ENCODE peak calls at places on chromosomes 6 and 20, in five cellular contexts. P, W, D, H and E are unnamed samples.

GRCh38 chr20:38255389-38255788 is 5.1 kb downstream of the KIAA1755 start:
- DNase-seq in H (peak; percentile 59), W (no peak), D (no peak), P (no peak), E (no peak)

GRCh38 chr20:5480824-5481600 is 164.3 kb upstream of the PROKR2 start:
- DNase-seq in P (no peak), D (no peak), H (no peak), W (no peak), E (no peak)

GRCh38 chr20:49276201-49276894 is 1.5 kb downstream of the ZNFX1 start:
- DNase-seq in H (peak; percentile 74), P (peak; percentile 84), D (no peak), W (no peak), E (no peak)

GRCh38 chr6:100116409-100117194 is 122.6 kb upstream of the MCHR2 start:
- DNase-seq in W (peak; percentile 61), H (peak; percentile 76), P (peak; percentile 73), D (peak; percentile 38), E (peak; percentile 62)

GRCh38 chr20:14845199-14846160 is 508.1 kb upstream of the FLRT3 start:
- DNase-seq in W (no peak), D (no peak), H (no peak), P (no peak), E (no peak)

GRCh38 chr6:113954653-113955052 is 16.3 kb downstream of the HDAC2 start:
- DNase-seq in W (no peak), H (peak; percentile 25), P (no peak), D (no peak), E (no peak)

GRCh38 chr6:156957931-156958547 is 180.9 kb downstream of the ARID1B start:
- DNase-seq in P (no peak), D (no peak), W (no peak), H (peak; percentile 35), E (no peak)

GRCh38 chr6:3568396-3569082 is 111.7 kb upstream of the SLC22A23 start:
- DNase-seq in D (no peak), W (no peak), H (peak; percentile 4), P (no peak), E (no peak)

GRCh38 chr20:24379116-24379927 is 90.1 kb upstream of the SYNDIG1 start:
- DNase-seq in W (peak; percentile 19), D (no peak), H (peak; percentile 33), P (no peak), E (no peak)

GRCh38 chr6:82818727-82819126 is 246.9 kb downstream of the UBE3D start:
- DNase-seq in D (no peak), P (no peak), H (peak; percentile 70), W (no peak), E (no peak)

GRCh38 chr6:107030151-107030550 is 2.2 kb downstream of the MTRES1 start:
- DNase-seq in W (no peak), P (no peak), H (peak; percentile 34), D (no peak), E (no peak)

GRCh38 chr6:40894962-40895799 is 143.8 kb downstream of the UNC5CL start:
- DNase-seq in W (peak; percentile 87), H (peak; percentile 54), D (peak; percentile 46), P (peak; percentile 75), E (peak; percentile 39)

GRCh38 chr6:124040655-124041054 is 237.0 kb downstream of the NKAIN2 start:
- DNase-seq in D (no peak), P (no peak), W (no peak), H (no peak), E (no peak)

GRCh38 chr6:11722224-11722623 is 56.4 kb downstream of the ADTRP start:
- DNase-seq in W (no peak), P (no peak), D (no peak), H (no peak), E (no peak)
- H2AFZ ChIP-seq in W (no peak overlapping the region), P (no peak overlapping the region), D (no peak overlapping the region), H (no peak overlapping the region), E (no peak overlapping the region)

GRCh38 chr20:53915459-53916172 is 154.8 kb downstream of the BCAS1 start:
- DNase-seq in P (peak; percentile 94), H (peak; percentile 86), D (peak; percentile 59), W (peak; percentile 87), E (peak; percentile 91)

GRCh38 chr20:53916173-53916512 is 154.3 kb downstream of the BCAS1 start:
- DNase-seq in H (no peak), P (no peak), D (no peak), W (no peak), E (no peak)

GRCh38 chr20:53918010-53918311 is 152.4 kb downstream of the BCAS1 start:
- DNase-seq in W (no peak), D (no peak), P (no peak), H (no peak), E (no peak)

GRCh38 chr20:53918949-53919361 is 151.4 kb downstream of the BCAS1 start:
- DNase-seq in H (no peak), D (peak; percentile 72), P (no peak), W (peak; percentile 90), E (no peak)

DNA sequence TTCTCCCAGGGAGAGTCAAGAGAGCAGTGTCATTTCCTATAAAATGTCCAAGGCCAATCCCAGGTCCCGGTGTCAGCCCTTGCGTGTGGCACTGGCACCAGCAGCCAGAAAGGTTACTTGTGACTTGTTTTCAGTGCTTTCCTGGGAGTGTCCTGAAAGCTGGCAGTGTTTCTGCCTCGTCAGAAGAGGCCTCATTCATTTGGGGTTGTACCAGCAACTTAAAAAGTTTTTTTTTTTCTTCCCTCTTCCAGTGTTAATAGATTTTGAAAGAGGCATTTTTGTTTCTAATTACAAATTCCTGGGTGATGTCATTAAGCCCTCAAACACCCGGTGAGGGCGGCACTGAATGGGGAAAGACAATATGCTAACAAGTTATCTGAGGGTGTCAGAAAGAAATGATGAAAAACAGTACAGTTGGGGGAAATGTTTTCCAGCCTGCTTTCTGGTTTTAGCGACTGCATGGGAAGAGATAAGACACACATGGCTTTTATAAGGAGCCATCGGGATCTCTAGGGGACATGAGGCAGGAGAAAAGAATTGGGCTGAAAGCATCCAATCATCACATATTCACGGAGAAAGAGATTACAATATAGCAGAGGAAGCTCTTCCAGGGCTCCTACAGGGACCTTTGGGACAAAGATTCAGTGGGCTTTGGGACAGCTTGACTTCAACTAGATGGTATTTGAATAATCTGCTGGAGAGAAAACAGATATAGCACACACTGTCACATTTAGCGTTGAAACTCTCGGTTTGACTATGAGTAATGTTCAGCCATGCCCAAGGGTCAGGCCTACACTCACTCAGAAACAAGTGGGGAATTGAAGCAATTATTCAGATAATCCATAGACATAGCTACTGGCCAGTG is 153.0 kb downstream of the BCAS1 start:
- DNase-seq in H (no peak), P (peak; percentile 84), D (no peak), W (no peak), E (no peak)
- H2BK15ac ChIP-seq in H (peak overlapping the region; percentile 96), P (no peak overlapping the region), D (no peak overlapping the region), W (no peak overlapping the region), E (no peak overlapping the region)

DNA sequence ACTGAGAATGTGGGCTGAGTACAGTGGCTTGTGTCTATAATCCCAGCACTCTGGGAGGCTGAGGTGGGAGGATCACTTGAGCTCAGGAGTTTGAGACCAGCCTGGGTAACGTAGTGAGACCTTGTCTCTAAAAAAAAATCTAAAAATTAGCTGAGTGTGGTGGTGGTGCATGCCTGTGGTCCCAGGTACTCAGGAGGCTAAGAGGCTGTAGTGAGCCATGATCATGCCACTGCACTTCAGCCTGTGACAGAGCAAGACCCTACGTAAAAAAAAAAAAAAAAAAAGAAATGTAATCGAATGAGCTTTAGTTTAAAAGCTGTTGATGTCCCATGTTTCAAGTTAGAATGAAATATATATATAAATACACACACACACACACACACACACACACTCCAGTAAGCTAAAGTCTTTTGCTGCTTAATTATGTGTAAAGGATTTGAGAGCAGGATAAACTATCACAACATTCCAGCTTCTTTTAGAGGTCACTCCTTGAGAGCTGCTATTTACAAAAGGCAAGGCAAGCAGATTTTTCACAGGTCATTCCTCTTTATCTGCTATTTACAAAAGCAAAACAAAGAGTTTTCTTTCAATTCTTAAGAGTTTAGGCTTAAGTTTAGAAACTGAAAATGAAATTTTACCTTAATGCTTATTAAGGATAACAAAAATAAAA is 4.7 kb upstream of the MICAL1 start:
- DNase-seq in D (no peak), P (peak; percentile 17), H (no peak), W (no peak), E (no peak)
- H2AFZ ChIP-seq in D (no peak overlapping the region), P (no peak overlapping the region), H (no peak overlapping the region), W (no peak overlapping the region), E (no peak overlapping the region)

GRCh38 chr20:11232249-11232648 is 558.5 kb upstream of the JAG1 start:
- DNase-seq in D (no peak), W (no peak), H (no peak), P (no peak), E (no peak)

GRCh38 chr20:11234181-11234969 is 560.6 kb upstream of the JAG1 start:
- DNase-seq in D (no peak), W (no peak), H (peak; percentile 16), P (peak; percentile 11), E (no peak)

GRCh38 chr20:11231742-11232141 is 557.9 kb upstream of the JAG1 start:
- DNase-seq in D (no peak), W (no peak), H (no peak), P (no peak), E (no peak)

GRCh38 chr20:11235058-11235457 is 561.3 kb upstream of the JAG1 start:
- DNase-seq in H (peak; percentile 79), W (peak; percentile 43), D (no peak), P (peak; percentile 73), E (no peak)

DNA sequence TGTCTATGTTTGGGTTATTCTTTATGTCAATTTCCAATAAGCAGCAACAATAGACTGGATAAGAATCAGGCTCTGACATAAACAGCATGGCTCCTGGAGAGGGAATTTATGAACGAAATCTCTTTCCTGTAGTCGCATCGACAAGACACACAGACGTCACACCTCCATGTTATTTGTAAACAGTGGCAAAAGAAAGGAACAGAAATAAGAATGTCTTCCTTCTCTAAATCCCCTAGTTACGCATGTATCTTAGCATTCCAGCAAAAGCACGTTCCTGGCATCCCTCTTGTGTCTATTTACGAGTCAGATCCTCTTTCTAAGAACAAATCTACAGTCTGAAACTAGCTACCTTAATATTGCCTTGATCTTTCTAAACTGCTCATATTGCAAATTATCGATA is 559.1 kb upstream of the JAG1 start:
- DNase-seq in P (peak; percentile 23), D (no peak), H (no peak), W (no peak), E (no peak)
- H2BK15ac ChIP-seq in P (no peak overlapping the region), D (no peak overlapping the region), H (no peak overlapping the region), W (no peak overlapping the region), E (no peak overlapping the region)